ENCODE peak calls at places on chromosomes 16 and 17, in five cellular contexts. One of them, this sample, is unnamed.
A peak's percentile ranks its signal among the peaks of the same experiment; 100 is the strongest.

GRCh38 chr17:30450125-30451027 is 26.8 kb upstream of the GOSR1 start:
- DNase-seq in upper lobe of right lung: no peak
- DNase-seq in left ventricle myocardium inferior: no peak
- DNase-seq in cardiac fibroblast: peak; percentile 59
- DNase-seq in activated CD8-positive, alpha-beta T cell treated with anti-CD3 and anti-CD28 coated beads for 36 hours: no peak
- DNase-seq in this sample: no peak

GRCh38 chr17:82592751-82593589 is 55.3 kb downstream of the WDR45B start:
- DNase-seq in left ventricle myocardium inferior: peak; percentile 54
- DNase-seq in cardiac fibroblast: peak; percentile 87
- DNase-seq in activated CD8-positive, alpha-beta T cell treated with anti-CD3 and anti-CD28 coated beads for 36 hours: peak; percentile 74
- DNase-seq in upper lobe of right lung: peak; percentile 80
- DNase-seq in this sample: no peak

GRCh38 chr17:61106354-61106753 is 293.3 kb upstream of the TBX2 start:
- DNase-seq in upper lobe of right lung: no peak
- DNase-seq in cardiac fibroblast: no peak
- DNase-seq in left ventricle myocardium inferior: no peak
- DNase-seq in activated CD8-positive, alpha-beta T cell treated with anti-CD3 and anti-CD28 coated beads for 36 hours: no peak
- DNase-seq in this sample: no peak

GRCh38 chr17:79541451-79541850 is 69.4 kb downstream of the RBFOX3 start:
- DNase-seq in upper lobe of right lung: no peak
- DNase-seq in cardiac fibroblast: no peak
- DNase-seq in activated CD8-positive, alpha-beta T cell treated with anti-CD3 and anti-CD28 coated beads for 36 hours: no peak
- DNase-seq in left ventricle myocardium inferior: no peak
- DNase-seq in this sample: no peak

GRCh38 chr17:28896491-28896883 is 1.0 kb downstream of the FLOT2 start:
- DNase-seq in upper lobe of right lung: no peak
- DNase-seq in cardiac fibroblast: no peak
- DNase-seq in left ventricle myocardium inferior: no peak
- DNase-seq in activated CD8-positive, alpha-beta T cell treated with anti-CD3 and anti-CD28 coated beads for 36 hours: no peak
- DNase-seq in this sample: no peak

GRCh38 chr17:74785981-74786360 is 9.8 kb upstream of the NAT9 start:
- DNase-seq in upper lobe of right lung: no peak
- DNase-seq in activated CD8-positive, alpha-beta T cell treated with anti-CD3 and anti-CD28 coated beads for 36 hours: no peak
- DNase-seq in left ventricle myocardium inferior: no peak
- DNase-seq in cardiac fibroblast: no peak
- DNase-seq in this sample: no peak

GRCh38 chr16:85782476-85782875 is 16.9 kb downstream of the EMC8 start:
- DNase-seq in left ventricle myocardium inferior: no peak
- DNase-seq in upper lobe of right lung: no peak
- DNase-seq in activated CD8-positive, alpha-beta T cell treated with anti-CD3 and anti-CD28 coated beads for 36 hours: no peak
- DNase-seq in cardiac fibroblast: no peak
- DNase-seq in this sample: no peak

GRCh38 chr17:2721603-2722002 is 10.0 kb upstream of the CLUH start:
- DNase-seq in activated CD8-positive, alpha-beta T cell treated with anti-CD3 and anti-CD28 coated beads for 36 hours: peak; percentile 45
- DNase-seq in cardiac fibroblast: no peak
- DNase-seq in upper lobe of right lung: no peak
- DNase-seq in left ventricle myocardium inferior: no peak
- DNase-seq in this sample: peak; percentile 56

GRCh38 chr16:89828199-89828869 is at the start of gene SPIRE2:
- DNase-seq in left ventricle myocardium inferior: peak; percentile 78
- DNase-seq in activated CD8-positive, alpha-beta T cell treated with anti-CD3 and anti-CD28 coated beads for 36 hours: peak; percentile 76
- DNase-seq in upper lobe of right lung: peak; percentile 88
- DNase-seq in cardiac fibroblast: peak; percentile 80
- DNase-seq in this sample: peak; percentile 92

DNA sequence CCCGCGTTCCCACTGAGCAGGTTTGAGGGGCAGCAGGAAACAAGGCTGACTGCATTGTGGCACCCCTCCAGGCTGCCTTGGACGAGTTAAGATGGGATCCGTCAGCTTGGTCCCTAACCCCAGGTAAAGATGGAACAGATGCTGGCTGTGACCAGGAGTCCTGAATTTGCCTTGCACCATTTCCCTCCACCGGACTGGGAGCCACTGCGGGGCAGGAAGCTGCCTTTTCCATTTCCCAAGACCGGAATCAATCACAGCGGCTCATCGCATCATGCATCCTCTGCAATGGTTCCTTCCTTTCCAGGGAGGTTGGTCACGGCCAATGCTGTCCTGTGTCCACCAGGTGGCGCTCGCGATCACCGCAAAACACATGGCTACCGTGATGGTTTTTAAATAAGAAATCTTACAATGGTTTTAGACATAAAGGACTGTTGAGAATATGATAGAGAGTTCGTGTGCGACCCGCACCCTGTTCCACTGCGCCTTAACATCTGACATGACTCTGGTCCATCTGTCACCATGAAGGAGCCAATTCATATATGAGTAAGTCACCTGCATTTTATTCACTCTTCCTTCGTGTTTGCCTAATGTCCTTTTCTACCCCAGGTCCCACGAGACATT is 6.8 kb upstream of the MEAK7 start:
- DNase-seq in left ventricle myocardium inferior: peak; percentile 82
- DNase-seq in upper lobe of right lung: peak; percentile 90
- DNase-seq in activated CD8-positive, alpha-beta T cell treated with anti-CD3 and anti-CD28 coated beads for 36 hours: peak; percentile 92
- DNase-seq in cardiac fibroblast: peak; percentile 91
- DNase-seq in this sample: peak; percentile 56
- TF ChIP-seq CTCF in left ventricle myocardium inferior: peak; percentile 98
- TF ChIP-seq CTCF in upper lobe of right lung: peak; percentile 99
- TF ChIP-seq CTCF in activated CD8-positive, alpha-beta T cell treated with anti-CD3 and anti-CD28 coated beads for 36 hours: peak; percentile 94
- TF ChIP-seq CTCF in cardiac fibroblast: peak; percentile 89
- TF ChIP-seq CTCF in this sample: peak; percentile 82

DNA sequence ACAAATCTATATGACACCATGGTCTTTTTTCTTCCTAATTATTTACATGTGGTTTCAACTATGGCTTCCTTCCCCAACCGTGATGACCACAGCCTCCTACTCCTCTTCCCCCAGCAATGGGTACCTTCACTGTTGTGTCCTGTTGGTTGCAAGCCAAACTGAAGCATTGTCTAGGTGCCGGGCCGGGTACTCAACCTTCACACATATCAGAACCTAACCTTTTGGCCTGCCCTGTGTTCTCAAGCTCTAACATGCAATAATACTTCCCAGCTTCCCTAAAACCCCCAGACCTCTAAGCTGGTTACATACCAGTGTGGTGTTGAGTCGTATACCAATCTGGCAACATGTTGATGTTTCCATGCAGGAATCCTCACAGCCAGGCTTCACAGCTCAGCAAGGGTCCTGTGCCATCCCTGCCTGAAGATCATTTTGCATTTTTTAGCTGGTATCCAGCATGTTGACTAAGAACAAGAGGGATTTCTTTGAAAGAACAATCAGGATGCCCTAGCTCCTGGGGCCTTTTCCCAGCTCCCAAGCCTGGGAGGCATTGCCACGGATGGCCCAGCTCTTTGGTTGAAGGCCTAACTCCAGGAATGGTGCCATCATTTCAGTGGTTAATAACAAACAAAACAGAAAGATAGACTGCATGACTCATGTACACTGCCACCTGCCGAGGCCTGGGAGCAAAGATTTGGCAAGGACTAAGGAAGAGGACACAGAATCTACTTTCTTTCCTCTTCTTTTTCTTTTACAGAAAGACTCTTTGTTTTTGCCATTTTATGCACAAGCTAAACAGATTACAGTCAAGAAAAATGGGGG is 373.7 kb upstream of the SALL1 start:
- DNase-seq in cardiac fibroblast: peak; percentile 44
- DNase-seq in upper lobe of right lung: no peak
- DNase-seq in left ventricle myocardium inferior: no peak
- DNase-seq in activated CD8-positive, alpha-beta T cell treated with anti-CD3 and anti-CD28 coated beads for 36 hours: no peak
- DNase-seq in this sample: no peak
- TF ChIP-seq CTCF in cardiac fibroblast: no peak
- TF ChIP-seq CTCF in upper lobe of right lung: no peak
- TF ChIP-seq CTCF in left ventricle myocardium inferior: no peak
- TF ChIP-seq CTCF in activated CD8-positive, alpha-beta T cell treated with anti-CD3 and anti-CD28 coated beads for 36 hours: no peak
- TF ChIP-seq CTCF in this sample: no peak

GRCh38 chr17:35543856-35544255 is 6.4 kb upstream of the SLFN12L start:
- DNase-seq in activated CD8-positive, alpha-beta T cell treated with anti-CD3 and anti-CD28 coated beads for 36 hours: no peak
- DNase-seq in upper lobe of right lung: no peak
- DNase-seq in left ventricle myocardium inferior: no peak
- DNase-seq in cardiac fibroblast: peak; percentile 15
- DNase-seq in this sample: no peak

GRCh38 chr17:35541434-35541833 is 4.0 kb upstream of the SLFN12L start:
- DNase-seq in upper lobe of right lung: no peak
- DNase-seq in activated CD8-positive, alpha-beta T cell treated with anti-CD3 and anti-CD28 coated beads for 36 hours: no peak
- DNase-seq in cardiac fibroblast: no peak
- DNase-seq in left ventricle myocardium inferior: no peak
- DNase-seq in this sample: no peak

GRCh38 chr17:35539659-35540026 is 2.2 kb upstream of the SLFN12L start:
- DNase-seq in activated CD8-positive, alpha-beta T cell treated with anti-CD3 and anti-CD28 coated beads for 36 hours: no peak
- DNase-seq in upper lobe of right lung: no peak
- DNase-seq in left ventricle myocardium inferior: no peak
- DNase-seq in cardiac fibroblast: no peak
- DNase-seq in this sample: no peak

GRCh38 chr17:35542990-35543389 is 5.5 kb upstream of the SLFN12L start:
- DNase-seq in cardiac fibroblast: no peak
- DNase-seq in activated CD8-positive, alpha-beta T cell treated with anti-CD3 and anti-CD28 coated beads for 36 hours: no peak
- DNase-seq in upper lobe of right lung: no peak
- DNase-seq in left ventricle myocardium inferior: no peak
- DNase-seq in this sample: no peak

GRCh38 chr17:35540589-35541404 is 3.3 kb upstream of the SLFN12L start:
- DNase-seq in upper lobe of right lung: peak; percentile 73
- DNase-seq in left ventricle myocardium inferior: peak; percentile 31
- DNase-seq in cardiac fibroblast: peak; percentile 50
- DNase-seq in activated CD8-positive, alpha-beta T cell treated with anti-CD3 and anti-CD28 coated beads for 36 hours: peak; percentile 71
- DNase-seq in this sample: peak; percentile 30
- TF ChIP-seq CTCF in upper lobe of right lung: no peak
- TF ChIP-seq CTCF in left ventricle myocardium inferior: no peak
- TF ChIP-seq CTCF in cardiac fibroblast: no peak
- TF ChIP-seq CTCF in activated CD8-positive, alpha-beta T cell treated with anti-CD3 and anti-CD28 coated beads for 36 hours: no peak
- TF ChIP-seq CTCF in this sample: no peak

GRCh38 chr17:67276075-67276474 is 31.1 kb upstream of the HELZ start:
- DNase-seq in activated CD8-positive, alpha-beta T cell treated with anti-CD3 and anti-CD28 coated beads for 36 hours: no peak
- DNase-seq in upper lobe of right lung: no peak
- DNase-seq in left ventricle myocardium inferior: no peak
- DNase-seq in cardiac fibroblast: no peak
- DNase-seq in this sample: no peak

GRCh38 chr17:67273900-67274299 is 28.9 kb upstream of the HELZ start:
- DNase-seq in upper lobe of right lung: no peak
- DNase-seq in cardiac fibroblast: no peak
- DNase-seq in activated CD8-positive, alpha-beta T cell treated with anti-CD3 and anti-CD28 coated beads for 36 hours: no peak
- DNase-seq in left ventricle myocardium inferior: no peak
- DNase-seq in this sample: no peak

GRCh38 chr17:67274466-67274865 is 29.5 kb upstream of the HELZ start:
- DNase-seq in cardiac fibroblast: no peak
- DNase-seq in upper lobe of right lung: no peak
- DNase-seq in left ventricle myocardium inferior: no peak
- DNase-seq in activated CD8-positive, alpha-beta T cell treated with anti-CD3 and anti-CD28 coated beads for 36 hours: no peak
- DNase-seq in this sample: no peak

GRCh38 chr17:67270411-67270810 is 25.4 kb upstream of the HELZ start:
- DNase-seq in left ventricle myocardium inferior: no peak
- DNase-seq in upper lobe of right lung: no peak
- DNase-seq in activated CD8-positive, alpha-beta T cell treated with anti-CD3 and anti-CD28 coated beads for 36 hours: no peak
- DNase-seq in cardiac fibroblast: no peak
- DNase-seq in this sample: no peak

DNA sequence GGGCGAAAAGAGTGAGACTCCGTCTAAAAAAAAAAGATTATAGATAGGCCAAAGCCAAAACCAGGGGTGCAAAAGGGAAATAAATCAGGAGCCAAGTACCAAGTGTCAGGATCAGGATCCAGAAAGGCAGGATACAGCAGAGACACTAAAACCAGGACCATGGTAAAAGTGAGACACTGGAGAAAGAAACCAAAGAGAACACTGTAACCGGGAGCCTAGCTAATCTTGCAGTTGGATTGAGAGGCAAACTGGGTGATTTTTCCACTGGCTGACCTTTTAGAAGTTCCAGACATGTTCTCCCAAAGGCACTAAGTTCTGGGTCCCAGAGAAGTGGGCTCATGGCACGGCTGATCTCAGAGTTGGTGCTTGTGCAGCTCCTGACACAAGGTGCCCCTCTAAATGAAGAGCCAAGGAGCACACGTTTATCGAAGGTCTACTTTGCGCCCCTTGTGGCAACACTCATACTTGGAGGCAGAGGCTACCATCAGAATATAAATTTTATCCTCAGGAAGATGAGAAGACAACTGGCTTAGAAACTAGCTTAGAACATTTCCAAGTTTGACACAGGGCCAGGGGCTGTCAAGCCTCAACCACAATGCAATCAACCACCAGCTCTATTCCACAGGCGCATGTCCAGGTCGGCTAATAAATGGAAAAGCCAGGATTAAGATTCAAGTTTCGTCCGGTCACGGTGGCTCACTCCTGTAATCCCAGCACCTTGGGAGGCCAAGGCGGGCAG is 27.5 kb upstream of the HELZ start:
- DNase-seq in upper lobe of right lung: no peak
- DNase-seq in activated CD8-positive, alpha-beta T cell treated with anti-CD3 and anti-CD28 coated beads for 36 hours: peak; percentile 33
- DNase-seq in cardiac fibroblast: no peak
- DNase-seq in left ventricle myocardium inferior: no peak
- DNase-seq in this sample: no peak
- TF ChIP-seq CTCF in upper lobe of right lung: peak; percentile 19
- TF ChIP-seq CTCF in activated CD8-positive, alpha-beta T cell treated with anti-CD3 and anti-CD28 coated beads for 36 hours: no peak
- TF ChIP-seq CTCF in cardiac fibroblast: peak; percentile 24
- TF ChIP-seq CTCF in left ventricle myocardium inferior: no peak
- TF ChIP-seq CTCF in this sample: no peak

This sample was measured in GM20000.